ENCODE peak calls at places on chromosomes 16 and 17, in five cellular contexts. O is A549, V is K562, P is GM23338, C is HepG2. X is an unnamed sample.

GRCh38 chr17:80474933-80475915 is 1.2 kb downstream of the NPTX1 start:
- DNase-seq in O (peak; percentile 44), V (no peak), P (no peak), C (no peak), X (no peak)

GRCh38 chr17:79627766-79628690 is 17.2 kb upstream of the RBFOX3 start:
- DNase-seq in O (no peak), V (no peak), P (no peak), C (no peak), X (no peak)

GRCh38 chr17:29158096-29158495 is 22.1 kb downstream of the MYO18A start:
- DNase-seq in O (no peak), V (no peak), P (no peak), C (no peak), X (no peak)

GRCh38 chr16:381788-382717 is at the start of gene PGAP6:
- DNase-seq in O (no peak), V (peak; percentile 94), P (peak; percentile 71), C (no peak), X (no peak)

GRCh38 chr17:72719582-72720493 is 372.6 kb downstream of the SLC39A11 start:
- DNase-seq in O (no peak), V (no peak), P (no peak), C (no peak), X (no peak)

GRCh38 chr17:4513113-4514032 is 14.7 kb downstream of the SPNS2 start:
- DNase-seq in O (no peak), V (no peak), P (no peak), C (no peak), X (no peak)

GRCh38 chr17:559699-560378 is 154.8 kb downstream of the VPS53 start:
- DNase-seq in O (peak; percentile 53), V (no peak), P (no peak), C (no peak), X (no peak)

GRCh38 chr16:85125570-85126382 is 13.5 kb upstream of the CIBAR2 start:
- DNase-seq in O (no peak), V (no peak), P (no peak), C (no peak), X (no peak)

GRCh38 chr16:23597003-23597756 is 1.1 kb upstream of the NDUFAB1 start:
- DNase-seq in O (peak; percentile 67), V (peak; percentile 74), P (peak; percentile 77), C (peak; percentile 71), X (no peak)

GRCh38 chr17:1134634-1135324 is 45.0 kb downstream of the ABR start:
- DNase-seq in O (no peak), V (no peak), P (no peak), C (no peak), X (no peak)

GRCh38 chr17:16459850-16460550 is 32.0 kb downstream of the LRRC75A start:
- DNase-seq in O (no peak), V (no peak), P (peak; percentile 81), C (no peak), X (no peak)

GRCh38 chr17:65099941-65100315 is 37.2 kb upstream of the RGS9 start:
- DNase-seq in O (peak; percentile 84), V (no peak), P (peak; percentile 21), C (peak; percentile 29), X (peak; percentile 84)

GRCh38 chr16:3578610-3579551 is 1.7 kb upstream of the NLRC3 start:
- DNase-seq in O (no peak), V (peak; percentile 51), P (peak; percentile 39), C (no peak), X (peak; percentile 56)

GRCh38 chr17:410674-411401 is 58.2 kb upstream of the RPH3AL start:
- DNase-seq in O (peak; percentile 42), V (peak; percentile 22), P (peak; percentile 70), C (no peak), X (no peak)

GRCh38 chr16:68077866-68078725 is 7.1 kb upstream of the NFATC3 start:
- DNase-seq in O (no peak), V (no peak), P (no peak), C (no peak), X (no peak)

DNA sequence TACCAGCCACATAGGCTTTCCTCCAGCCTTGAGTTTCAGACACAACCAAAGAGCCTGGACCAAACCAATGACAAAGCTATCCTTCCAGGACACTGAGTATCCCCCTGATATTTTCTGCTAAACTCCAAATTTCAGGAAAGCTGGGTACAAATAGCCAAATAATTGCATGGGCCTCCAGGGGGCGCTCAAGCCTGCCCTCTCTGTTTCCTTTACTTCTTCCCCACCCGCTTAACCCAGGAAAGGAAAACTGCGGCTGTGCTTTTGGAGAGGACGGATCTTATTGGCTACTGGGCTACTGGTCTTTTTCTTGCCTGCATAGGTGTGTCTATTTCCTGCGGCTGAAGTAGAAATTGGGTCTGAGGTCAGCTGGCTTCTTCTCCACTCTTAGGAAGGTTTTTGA is 30.1 kb downstream of the GNGT2 start:
- DNase-seq in O (peak; percentile 69), V (peak; percentile 74), P (peak; percentile 90), C (peak; percentile 65), X (peak; percentile 28)
- TF ChIP-seq JUNB in O (no peak), V (no peak), P (no peak), C (no peak), X (no peak)

GRCh38 chr17:41678907-41679739 is 9.6 kb upstream of the EIF1 start:
- DNase-seq in O (peak; percentile 80), V (peak; percentile 81), P (no peak), C (no peak), X (peak; percentile 84)
- TF ChIP-seq JUNB in O (no peak), V (no peak), P (no peak), C (no peak), X (peak; percentile 37)

GRCh38 chr17:43956222-43956621 is 2.5 kb upstream of the PYY start:
- DNase-seq in O (no peak), V (no peak), P (no peak), C (no peak), X (no peak)

GRCh38 chr17:43962479-43962878 is 8.7 kb upstream of the PYY start:
- DNase-seq in O (no peak), V (no peak), P (no peak), C (no peak), X (no peak)

GRCh38 chr17:43961954-43962353 is 8.2 kb upstream of the PYY start:
- DNase-seq in O (no peak), V (no peak), P (no peak), C (no peak), X (no peak)

GRCh38 chr17:43953746-43954145 is at the start of gene PYY:
- DNase-seq in O (no peak), V (no peak), P (peak; percentile 52), C (no peak), X (no peak)

DNA sequence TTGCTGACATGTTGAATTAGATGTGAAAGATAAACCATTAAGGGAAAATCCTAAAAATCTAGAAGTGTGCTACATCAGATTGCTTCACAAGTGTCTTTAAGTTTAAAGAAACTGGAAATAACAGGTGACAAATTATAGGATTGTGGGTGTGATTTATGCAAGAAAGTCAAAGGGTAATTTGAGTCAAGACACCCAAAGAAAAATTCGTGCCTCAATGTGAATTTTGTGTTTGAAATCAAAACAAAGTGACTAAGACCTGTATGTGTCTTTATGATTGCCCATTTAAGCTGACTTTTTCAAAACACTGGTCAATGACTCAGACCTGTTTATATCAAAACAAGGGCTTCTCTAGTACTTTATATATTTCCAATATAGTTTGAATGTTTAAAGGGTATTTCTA is 5.2 kb upstream of the PYY start:
- DNase-seq in O (no peak), V (no peak), P (no peak), C (no peak), X (no peak)
- TF ChIP-seq JUNB in O (no peak), V (no peak), P (no peak), C (no peak), X (no peak)

GRCh38 chr16:79175286-79176057 is 425.1 kb downstream of the MAF start:
- DNase-seq in O (no peak), V (no peak), P (no peak), C (no peak), X (no peak)

GRCh38 chr16:79172306-79172705 is 428.2 kb downstream of the MAF start:
- DNase-seq in O (no peak), V (no peak), P (no peak), C (no peak), X (no peak)

GRCh38 chr16:79173101-79173500 is 427.4 kb downstream of the MAF start:
- DNase-seq in O (no peak), V (no peak), P (no peak), C (no peak), X (no peak)

GRCh38 chr16:79171504-79172240 is 428.9 kb downstream of the MAF start:
- DNase-seq in O (no peak), V (no peak), P (no peak), C (no peak), X (no peak)

DNA sequence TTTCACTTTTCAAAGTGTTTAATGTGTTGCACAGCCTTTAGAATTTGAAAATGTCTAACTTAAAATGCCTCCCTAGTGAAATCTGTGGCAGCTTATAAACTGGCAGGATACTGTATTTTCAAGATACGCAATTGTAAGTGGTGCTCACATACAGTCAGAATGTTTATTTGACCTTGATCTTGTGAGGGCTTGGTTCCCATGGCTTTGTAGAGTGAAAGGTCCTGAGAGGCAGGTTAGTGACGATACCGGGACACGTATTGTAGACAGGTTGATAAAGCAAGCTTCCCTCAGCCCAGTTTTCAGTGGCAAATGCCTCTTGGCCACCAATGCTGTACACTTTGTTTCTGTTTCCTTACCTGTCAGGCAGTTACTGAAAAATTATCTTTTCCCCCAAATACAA is 426.6 kb downstream of the MAF start:
- DNase-seq in O (no peak), V (no peak), P (no peak), C (no peak), X (no peak)
- TF ChIP-seq JUNB in O (no peak), V (no peak), P (no peak), C (no peak), X (no peak)

GRCh38 chr17:50538549-50539410 is 6.2 kb downstream of the EPN3 start:
- DNase-seq in O (no peak), V (no peak), P (no peak), C (peak; percentile 76), X (no peak)
- TF ChIP-seq JUNB in O (no peak), V (no peak), P (no peak), C (no peak), X (no peak)

GRCh38 chr16:8727084-8727590 is 52.7 kb downstream of the ABAT start:
- DNase-seq in O (no peak), V (no peak), P (no peak), C (no peak), X (no peak)

GRCh38 chr16:8729779-8730334 is 55.4 kb downstream of the ABAT start:
- DNase-seq in O (no peak), V (no peak), P (no peak), C (no peak), X (no peak)

GRCh38 chr16:8727857-8728618 is 53.6 kb downstream of the ABAT start:
- DNase-seq in O (no peak), V (no peak), P (no peak), C (no peak), X (no peak)

GRCh38 chr16:8733849-8734540 is 59.6 kb downstream of the ABAT start:
- DNase-seq in O (no peak), V (no peak), P (no peak), C (no peak), X (no peak)

GRCh38 chr16:8730335-8730915 is 56.0 kb downstream of the ABAT start:
- DNase-seq in O (no peak), V (no peak), P (no peak), C (no peak), X (no peak)
- TF ChIP-seq JUNB in O (no peak), V (no peak), P (no peak), C (no peak), X (no peak)

GRCh38 chr17:82171750-82172375 is 40.8 kb downstream of the CCDC57 start:
- DNase-seq in O (no peak), V (no peak), P (no peak), C (no peak), X (no peak)
- TF ChIP-seq JUNB in O (no peak), V (no peak), P (no peak), C (no peak), X (no peak)